ENCODE peak calls at places on chromosomes 16 and 17, in four cellular contexts. Q is GM12878, N is K562, A is H1. K is an unnamed sample.

GRCh38 chr16:67537636-67538591 is 9.3 kb downstream of the RIPOR1 start:
- DNase-seq in Q (no peak), N (no peak), A (no peak), K (no peak)

GRCh38 chr17:74268052-74268451 is 6.0 kb upstream of the DNAI2 start:
- DNase-seq in Q (no peak), N (no peak), A (no peak), K (no peak)

GRCh38 chr17:7850970-7851437 is 3.9 kb upstream of the TMEM88 start:
- DNase-seq in Q (no peak), N (no peak), A (no peak), K (no peak)

GRCh38 chr17:73888875-73889274 is 244.6 kb upstream of the SDK2 start:
- DNase-seq in Q (no peak), N (no peak), A (no peak), K (no peak)

GRCh38 chr17:48048321-48049140 is at the start of gene NFE2L1:
- DNase-seq in Q (peak), N (peak), A (peak), K (peak)

GRCh38 chr16:84475643-84476240 is 28.7 kb downstream of the MEAK7 start:
- DNase-seq in Q (no peak), N (no peak), A (no peak), K (peak)

GRCh38 chr16:21260870-21261791 is 17.0 kb downstream of the CRYM start:
- DNase-seq in Q (no peak), N (peak), A (no peak), K (peak)

GRCh38 chr16:53925011-53925410 is 221.1 kb downstream of the FTO start:
- DNase-seq in Q (no peak), N (no peak), A (no peak), K (no peak)

GRCh38 chr16:68401871-68402747 is 46.2 kb downstream of the SMPD3 start:
- DNase-seq in Q (no peak), N (no peak), A (no peak), K (peak)

GRCh38 chr16:65634833-65635232 is 513.0 kb upstream of the CDH11 start:
- DNase-seq in Q (no peak), N (no peak), A (no peak), K (no peak)

GRCh38 chr16:77299395-77299794 is 100.2 kb downstream of the SYCE1L start:
- DNase-seq in Q (peak), N (no peak), A (no peak), K (no peak)

GRCh38 chr17:75925103-75925502 is 15.7 kb downstream of the FBF1 start:
- DNase-seq in Q (no peak), N (no peak), A (no peak), K (no peak)

GRCh38 chr16:3144331-3144881 is 9.6 kb downstream of the ZNF213 start:
- DNase-seq in Q (no peak), N (no peak), A (no peak), K (no peak)

GRCh38 chr16:70725912-70726828 is 40.3 kb upstream of the MTSS2 start:
- DNase-seq in Q (no peak), N (peak), A (no peak), K (peak)

GRCh38 chr16:24309222-24309905 is 53.2 kb downstream of the CACNG3 start:
- DNase-seq in Q (no peak), N (peak), A (no peak), K (peak)

GRCh38 chr17:27634781-27635180 is 3.8 kb downstream of the LGALS9 start:
- DNase-seq in Q (no peak), N (no peak), A (no peak), K (no peak)

GRCh38 chr16:67883872-67884261 is 818 bp upstream of the NRN1L start:
- DNase-seq in Q (no peak), N (peak), A (no peak), K (peak)

GRCh38 chr17:75400326-75400939 is 5.0 kb downstream of the GRB2 start:
- DNase-seq in Q (no peak), N (no peak), A (no peak), K (no peak)

GRCh38 chr17:32275060-32276042 is 9.7 kb downstream of the RHBDL3 start:
- DNase-seq in Q (no peak), N (peak), A (no peak), K (peak)

GRCh38 chr17:38541281-38541680 is 64.5 kb downstream of the SRCIN1 start:
- DNase-seq in Q (no peak), N (no peak), A (no peak), K (no peak)

GRCh38 chr16:65126845-65127624 is 5.2 kb upstream of the CDH11 start:
- DNase-seq in Q (no peak), N (no peak), A (no peak), K (no peak)

GRCh38 chr17:83099570-83100181 is 20.3 kb downstream of the METRNL start:
- DNase-seq in Q (no peak), N (no peak), A (no peak), K (no peak)

DNA sequence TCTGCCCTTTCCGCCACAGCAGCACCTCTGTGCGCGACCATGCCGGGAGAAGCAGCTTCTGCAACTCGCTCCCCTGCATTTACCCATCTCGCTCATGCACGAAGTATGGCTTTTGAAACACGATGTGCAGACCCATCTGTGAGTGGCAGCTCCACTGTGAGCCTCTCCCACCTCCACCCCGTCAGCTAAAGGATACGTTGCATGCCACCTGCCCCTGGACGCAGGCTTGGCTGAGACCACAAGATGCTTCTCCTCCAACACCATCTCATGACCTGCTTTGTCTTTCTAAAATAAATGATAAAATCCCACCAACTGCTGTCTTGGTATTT is 100.9 kb downstream of the ZNF778 start:
- DNase-seq in Q (no peak), N (no peak), A (no peak), K (no peak)
- H3K9ac ChIP-seq in Q (no peak), N (peak), A (no peak), K (no peak)

GRCh38 chr16:56298948-56299602 is 107.8 kb downstream of the GNAO1 start:
- DNase-seq in Q (no peak), N (no peak), A (no peak), K (no peak)
- TF ChIP-seq CHD1 in Q (no peak), N (no peak), A (no peak), K (no peak)

DNA sequence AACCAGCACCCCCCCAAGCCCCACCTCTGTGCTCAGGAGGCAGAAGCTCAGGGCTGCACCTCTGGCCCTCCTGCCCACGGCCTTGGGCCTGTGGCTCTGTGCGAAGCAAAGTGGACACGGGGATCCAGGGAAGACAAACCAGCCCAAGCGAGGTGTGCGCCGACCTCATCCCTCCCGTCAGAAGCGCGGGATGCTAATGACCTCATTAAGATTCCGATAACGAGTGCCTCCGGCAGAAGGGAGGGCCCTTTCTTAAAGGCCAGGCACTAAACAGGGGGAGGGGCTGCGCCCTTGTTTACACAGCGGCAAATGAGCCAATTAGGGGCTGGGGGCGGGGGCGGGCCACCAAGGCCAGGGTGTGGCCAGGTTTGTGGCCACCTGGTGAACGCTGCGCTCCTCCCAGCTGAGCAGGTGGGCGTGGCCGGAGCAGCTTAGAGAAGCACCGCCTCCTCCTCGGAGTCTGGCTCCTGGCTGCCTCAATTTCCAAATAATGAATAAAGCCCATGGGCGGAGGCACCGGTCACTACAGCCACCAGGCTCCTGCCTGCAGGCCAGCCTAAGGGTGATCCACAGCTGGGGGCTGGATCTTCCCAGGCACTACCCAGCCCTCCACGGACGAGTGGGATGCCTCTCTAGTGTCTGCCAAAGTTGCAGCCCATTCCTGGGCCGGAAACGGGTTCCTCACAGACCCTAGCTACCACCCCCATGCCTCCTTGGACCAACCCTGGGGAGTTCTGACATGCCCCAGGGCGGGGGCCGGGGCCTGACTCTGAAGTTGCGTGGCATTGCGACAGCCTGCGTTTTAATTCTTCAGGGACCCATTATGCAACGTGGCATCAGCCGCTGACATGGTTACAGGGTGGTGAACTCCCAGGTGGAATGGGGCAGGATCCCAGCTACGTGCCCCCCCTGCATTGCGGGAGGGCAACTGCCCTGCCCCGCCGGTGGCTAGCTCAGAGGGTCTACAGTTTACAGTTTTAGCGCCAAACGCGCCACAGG is 3.0 kb downstream of the CBX4 start:
- DNase-seq in Q (no peak), N (peak), A (peak), K (peak)
- H3K9ac ChIP-seq in Q (peak), N (peak), A (no peak), K (peak)

GRCh38 chr17:13557077-13557476 is 44.7 kb downstream of the HS3ST3A1 start:
- DNase-seq in Q (no peak), N (no peak), A (no peak), K (peak)
- TF ChIP-seq CHD1 in Q (no peak), N (no peak), A (no peak), K (no peak)

DNA sequence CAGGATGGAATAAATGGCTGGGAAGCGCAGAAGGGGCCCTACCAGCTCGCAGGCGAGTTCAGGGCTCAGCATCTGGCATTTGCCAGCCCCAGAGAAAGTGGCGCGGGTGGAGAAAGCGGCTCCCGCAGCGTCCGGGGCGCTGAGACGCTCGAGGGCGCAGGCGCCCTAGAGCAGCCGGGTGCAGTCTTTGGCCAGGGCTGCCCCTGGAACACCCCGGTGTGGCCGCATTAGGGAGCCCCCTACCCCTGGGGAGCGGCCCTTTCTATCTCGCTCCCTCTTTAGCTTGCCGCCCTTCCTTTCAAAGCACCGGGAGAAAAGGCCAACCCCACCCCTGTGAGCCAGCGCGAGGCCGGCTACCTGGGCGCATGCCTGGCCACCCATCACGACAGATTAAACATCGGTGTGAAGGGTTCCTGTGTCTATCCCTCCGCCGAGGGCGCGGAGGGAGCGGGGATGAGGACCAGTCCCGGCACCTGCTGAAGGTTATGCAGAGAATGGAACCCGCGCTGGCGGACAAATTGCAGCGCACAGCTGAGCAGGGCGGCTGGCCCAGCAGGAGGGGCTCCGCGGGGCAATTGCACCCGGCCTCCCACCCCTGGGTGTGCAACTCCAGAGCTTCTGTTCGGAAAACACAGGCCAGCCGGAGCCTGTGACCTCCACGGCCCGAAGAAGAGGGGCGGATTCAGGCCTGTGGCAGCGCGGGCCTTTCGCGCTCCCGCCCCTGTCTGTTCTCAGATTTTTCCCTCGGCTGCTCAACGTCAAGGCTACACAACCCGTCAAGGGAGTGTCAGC is 15.6 kb upstream of the FOXF1 start:
- DNase-seq in Q (no peak), N (no peak), A (no peak), K (no peak)
- H3K9ac ChIP-seq in Q (no peak), N (no peak), A (no peak), K (no peak)

GRCh38 chr16:12094537-12095265 is 118.2 kb downstream of the SNX29 start:
- DNase-seq in Q (no peak), N (no peak), A (no peak), K (no peak)

GRCh38 chr16:12096828-12097522 is 120.4 kb downstream of the SNX29 start:
- DNase-seq in Q (no peak), N (no peak), A (no peak), K (no peak)

GRCh38 chr16:12095275-12096161 is 119.0 kb downstream of the SNX29 start:
- DNase-seq in Q (no peak), N (peak), A (peak), K (peak)

GRCh38 chr16:12097523-12098428 is 121.2 kb downstream of the SNX29 start:
- DNase-seq in Q (no peak), N (no peak), A (no peak), K (peak)

DNA sequence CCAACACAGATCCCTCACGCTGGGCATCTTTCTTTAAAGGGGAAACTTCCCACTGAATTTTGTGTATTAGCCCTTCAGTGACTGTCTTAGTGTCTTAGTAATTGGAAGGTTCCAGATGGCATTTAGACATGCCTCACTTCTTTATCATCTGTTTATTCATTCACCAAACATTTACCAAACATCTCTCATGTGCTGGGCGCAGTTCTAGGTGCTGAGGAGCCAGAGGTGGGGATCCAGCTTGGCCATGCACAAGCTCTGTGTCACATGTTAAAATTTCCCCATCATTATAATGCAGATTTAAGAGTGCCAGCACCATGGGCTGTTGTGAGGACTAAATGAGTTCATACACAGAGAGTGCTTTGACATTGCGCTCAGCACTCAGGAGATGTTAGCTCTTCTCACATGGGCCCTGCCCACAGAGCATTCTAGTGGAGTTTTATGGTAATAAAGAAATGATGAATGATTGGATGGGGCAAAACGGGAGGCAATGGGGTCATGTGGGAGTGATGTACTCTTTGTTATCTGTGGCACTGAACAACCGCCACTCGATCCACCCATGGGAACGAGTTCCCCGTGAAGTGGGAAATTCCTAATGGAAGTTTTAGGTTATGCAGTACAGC is 119.7 kb downstream of the SNX29 start:
- DNase-seq in Q (no peak), N (no peak), A (no peak), K (peak)
- TF ChIP-seq CHD1 in Q (no peak), N (no peak), A (no peak), K (no peak)

DNA sequence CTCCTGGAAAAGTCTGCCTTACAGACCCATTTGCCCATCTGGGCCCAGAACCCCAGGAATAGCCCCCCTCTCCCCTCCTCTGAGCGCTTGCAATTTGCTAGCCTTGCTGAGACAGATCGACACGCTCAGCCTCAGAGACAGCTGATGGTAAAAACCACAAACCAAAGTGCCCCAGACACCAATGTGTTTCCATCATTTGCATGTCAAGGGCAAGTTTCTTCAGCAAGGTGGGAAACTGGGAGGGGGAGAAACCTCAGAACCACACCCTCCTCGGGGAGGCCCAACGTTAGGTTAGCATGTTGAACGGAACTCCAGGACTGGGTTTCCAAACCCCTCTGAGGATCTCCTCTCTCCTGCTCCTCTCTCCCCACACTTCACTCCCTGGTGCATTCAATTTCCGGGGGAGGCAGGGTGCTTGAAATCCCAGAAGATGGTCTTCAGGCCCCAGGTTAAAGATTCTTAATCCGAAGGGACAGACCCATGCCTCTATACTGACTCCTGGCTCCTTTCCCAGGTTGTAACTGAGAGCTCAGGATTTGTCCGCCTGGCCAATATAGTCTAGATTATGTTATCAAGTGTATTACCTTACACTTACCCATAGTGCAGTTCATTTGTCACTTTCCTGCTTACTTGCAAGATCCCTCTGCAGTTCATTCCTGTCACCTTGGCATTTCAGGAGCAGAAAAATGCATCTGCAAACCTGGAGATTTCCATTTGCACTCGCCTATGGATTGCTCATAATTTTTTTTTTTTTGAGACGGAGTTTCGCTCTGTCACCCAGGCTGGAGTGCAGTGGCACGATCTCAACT is 1.3 kb upstream of the CUEDC1 start:
- DNase-seq in Q (peak), N (no peak), A (no peak), K (no peak)
- H3K9ac ChIP-seq in Q (no peak), N (no peak), A (no peak), K (no peak)

DNA sequence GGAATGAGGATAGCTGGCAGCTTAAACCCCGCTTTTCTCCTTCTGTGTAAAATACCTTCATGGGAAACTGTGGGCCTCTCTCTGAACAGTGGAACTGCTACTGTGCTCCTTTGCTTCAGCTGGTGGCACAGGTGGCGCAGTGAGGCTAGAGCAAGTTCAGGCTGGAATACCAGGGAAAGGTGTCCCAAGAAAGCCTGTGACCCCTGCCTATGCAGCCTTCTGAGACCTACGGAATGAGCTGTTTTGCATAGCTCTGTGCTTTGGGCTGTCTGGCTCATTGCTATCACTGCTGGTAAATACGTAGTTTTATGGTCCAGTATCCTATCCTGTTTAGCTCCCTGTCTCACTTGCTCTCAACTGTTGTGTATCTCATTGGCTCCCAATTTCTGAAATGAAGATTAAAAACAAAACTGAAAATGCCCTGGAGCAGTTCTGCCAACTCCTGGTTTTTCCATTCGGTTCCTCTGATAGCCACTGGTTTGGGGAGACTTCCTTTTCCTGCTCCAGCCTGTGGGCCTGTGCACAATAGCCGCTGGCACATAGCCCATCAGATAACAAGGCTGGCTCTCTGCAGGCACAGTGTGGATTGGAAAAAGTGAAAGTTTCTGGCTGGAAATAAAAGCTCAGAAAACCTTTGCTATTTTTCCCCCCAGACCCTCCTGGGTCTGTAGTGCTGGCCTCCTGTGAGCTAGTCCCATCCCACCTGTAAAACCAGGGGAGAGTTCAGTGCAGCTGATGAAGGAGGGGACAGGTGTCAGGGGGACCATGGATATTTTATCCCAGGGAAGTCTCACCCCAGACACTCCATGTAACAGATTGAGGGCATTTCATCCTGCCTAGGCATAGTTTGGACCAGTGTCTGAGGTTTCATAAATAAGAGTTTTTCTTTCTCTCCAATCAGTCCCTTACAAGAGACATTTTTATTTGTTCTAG is 24.1 kb downstream of the LIMD2 start:
- DNase-seq in Q (no peak), N (peak), A (no peak), K (peak)
- TF ChIP-seq CHD1 in Q (no peak), N (no peak), A (no peak), K (no peak)